ENCODE peak calls at places on chromosomes 16 and 17, in eight cellular contexts. F is hypothalamus; N is spleen; Z is CD14-positive monocyte; I is stimulated activated CD4-positive, alpha-beta T cell treated with anti-CD3 and anti-CD28 coated beads, Interleukin-1b, Interleukin-23, amount 100 ng/mL, for 48 hours; K is AG08396; R is cardiac muscle cell; G is activated T-cell treated with anti-CD3 and anti-CD28 coated beads, Interleukin-2, amount 50 U/mL, for 4 hours. Y is an unnamed sample.

GRCh38 chr17:45336390-45337182 is 19.8 kb upstream of the MAP3K14 start:
- DNase-seq in F (no peak), N (peak; percentile 54), Z (no peak), I (no peak), K (no peak), R (no peak), G (no peak), Y (no peak)

GRCh38 chr17:2369551-2370210 is 31.2 kb downstream of the MNT start:
- DNase-seq in F (no peak), N (no peak), Z (no peak), I (no peak), K (no peak), R (peak; percentile 47), G (no peak), Y (no peak)

GRCh38 chr17:2093349-2093748 is 38.4 kb downstream of the HIC1 start:
- DNase-seq in F (no peak), N (no peak), Z (no peak), I (no peak), K (no peak), R (no peak), G (no peak), Y (no peak)

GRCh38 chr17:66949501-66949900 is 15.0 kb upstream of the CACNG4 start:
- DNase-seq in F (no peak), N (peak; percentile 24), Z (no peak), I (no peak), K (no peak), R (no peak), G (no peak), Y (no peak)

GRCh38 chr16:72925631-72925979 is 122.3 kb downstream of the ZFHX3 start:
- DNase-seq in F (no peak), N (peak; percentile 35), Z (no peak), I (no peak), K (no peak), R (no peak), G (no peak), Y (no peak)

GRCh38 chr17:28646039-28646754 is 1.2 kb upstream of the BLTP2 start:
- DNase-seq in F (no peak), N (no peak), Z (no peak), I (no peak), K (no peak), R (no peak), G (no peak), Y (no peak)

GRCh38 chr16:46690281-46691178 is 1.1 kb downstream of the ORC6 start:
- DNase-seq in F (no peak), N (peak; percentile 79), Z (no peak), I (no peak), K (peak; percentile 26), R (peak; percentile 21), G (no peak), Y (no peak)

GRCh38 chr17:45424769-45425124 is 7.9 kb downstream of the ARHGAP27 start:
- DNase-seq in F (no peak), N (peak; percentile 62), Z (no peak), I (no peak), K (no peak), R (no peak), G (no peak), Y (no peak)

GRCh38 chr17:9427460-9428315 is 147.9 kb downstream of the STX8 start:
- DNase-seq in F (no peak), N (no peak), Z (no peak), I (no peak), K (no peak), R (no peak), G (no peak), Y (no peak)

GRCh38 chr16:31333686-31334649 is 21.0 kb upstream of the ITGAX start:
- DNase-seq in F (no peak), N (no peak), Z (peak; percentile 69), I (no peak), K (peak; percentile 24), R (peak; percentile 42), G (no peak), Y (no peak)

GRCh38 chr16:85650864-85651811 is 37.6 kb downstream of the GINS2 start:
- DNase-seq in F (peak; percentile 67), N (no peak), Z (no peak), I (no peak), K (no peak), R (no peak), G (no peak), Y (no peak)

GRCh38 chr17:35900693-35901487 is 20.7 kb upstream of the CCL5 start:
- DNase-seq in F (no peak), N (no peak), Z (no peak), I (no peak), K (no peak), R (peak; percentile 3), G (no peak), Y (no peak)

GRCh38 chr16:30779596-30779995 is 7.4 kb downstream of the ZNF629 start:
- DNase-seq in F (no peak), N (no peak), Z (no peak), I (no peak), K (no peak), R (no peak), G (no peak), Y (no peak)

GRCh38 chr16:15855704-15856003 is 1.2 kb downstream of the MYH11 start:
- DNase-seq in F (no peak), N (no peak), Z (no peak), I (no peak), K (no peak), R (no peak), G (no peak), Y (no peak)

GRCh38 chr16:54462151-54462651 is 175.6 kb upstream of the IRX3 start:
- DNase-seq in F (no peak), N (no peak), Z (no peak), I (no peak), K (no peak), R (no peak), G (no peak), Y (no peak)

GRCh38 chr16:2752850-2753522 is 548 bp downstream of the SRRM2 start:
- DNase-seq in F (peak; percentile 82), N (no peak), Z (peak; percentile 75), I (peak; percentile 74), K (peak; percentile 97), R (peak; percentile 92), G (no peak), Y (no peak)

GRCh38 chr16:78813917-78814316 is 714.5 kb downstream of the WWOX start:
- DNase-seq in F (no peak), N (no peak), Z (no peak), I (no peak), K (no peak), R (no peak), G (no peak), Y (no peak)

GRCh38 chr17:9294661-9295210 is 273.4 kb downstream of the NTN1 start:
- DNase-seq in F (no peak), N (no peak), Z (no peak), I (no peak), K (no peak), R (no peak), G (no peak), Y (no peak)

GRCh38 chr16:4407543-4408322 is 8.7 kb downstream of the CORO7 start:
- DNase-seq in F (no peak), N (no peak), Z (no peak), I (no peak), K (peak; percentile 86), R (no peak), G (no peak), Y (no peak)

GRCh38 chr17:45018514-45019176 is 32.8 kb downstream of the DCAKD start:
- DNase-seq in F (no peak), N (no peak), Z (no peak), I (no peak), K (no peak), R (no peak), G (no peak), Y (no peak)

GRCh38 chr17:13631541-13631940 is 29.8 kb upstream of the HS3ST3A1 start:
- DNase-seq in F (no peak), N (no peak), Z (no peak), I (no peak), K (no peak), R (no peak), G (no peak), Y (no peak)

GRCh38 chr17:38701504-38702165 is 3.4 kb upstream of the MLLT6 start:
- DNase-seq in F (no peak), N (no peak), Z (peak; percentile 84), I (peak; percentile 95), K (no peak), R (no peak), G (peak; percentile 71), Y (no peak)

GRCh38 chr16:85607331-85607765 is 5.8 kb upstream of the GSE1 start:
- DNase-seq in F (no peak), N (no peak), Z (no peak), I (no peak), K (no peak), R (peak; percentile 55), G (no peak), Y (no peak)

GRCh38 chr16:19196871-19197270 is 28.8 kb downstream of the SYT17 start:
- DNase-seq in F (peak; percentile 58), N (no peak), Z (no peak), I (no peak), K (no peak), R (no peak), G (no peak), Y (no peak)

GRCh38 chr17:59621771-59622170 is 2.1 kb downstream of the CLTC start:
- DNase-seq in F (no peak), N (no peak), Z (no peak), I (no peak), K (no peak), R (no peak), G (no peak), Y (no peak)

GRCh38 chr16:27465483-27465879 is 63.5 kb downstream of the IL21R start:
- DNase-seq in F (no peak), N (peak; percentile 53), Z (no peak), I (no peak), K (no peak), R (no peak), G (no peak), Y (no peak)

GRCh38 chr16:31435341-31436220 is 7.0 kb downstream of the ZNF843 start:
- DNase-seq in F (no peak), N (no peak), Z (no peak), I (no peak), K (no peak), R (no peak), G (no peak), Y (no peak)

Y was measured in brain pericyte.